ENCODE peak calls at places on chromosomes 1 and 21, in eight cellular contexts. C is uterus, I is endothelial cell of umbilical vein, O is body of pancreas, Q is ovary, H is tibial nerve, U is right lobe of liver, A is transverse colon. E is an unnamed sample.
A peak's percentile ranks its signal among the peaks of the same experiment; 100 is the strongest.

GRCh38 chr1:37752583-37753471 is 12.1 kb downstream of the EPHA10 start:
- DNase-seq in C (no peak), I (no peak), O (peak; percentile 43), Q (no peak), H (no peak), U (peak; percentile 38), A (peak; percentile 54), E (peak; percentile 6)

GRCh38 chr21:17598437-17598836 is 14.3 kb downstream of the BTG3 start:
- DNase-seq in C (no peak), I (no peak), O (no peak), Q (no peak), H (no peak), U (no peak), A (no peak), E (no peak)

GRCh38 chr1:226912587-226913176 is 27.4 kb upstream of the COQ8A start:
- DNase-seq in C (no peak), I (peak; percentile 37), O (peak; percentile 81), Q (peak; percentile 50), H (no peak), U (peak; percentile 73), A (peak; percentile 75), E (peak; percentile 61)

GRCh38 chr1:68294354-68295066 is 62.2 kb upstream of the WLS start:
- DNase-seq in C (no peak), I (no peak), O (no peak), Q (no peak), H (no peak), U (no peak), A (no peak), E (no peak)

GRCh38 chr1:9518454-9518998 is 20.7 kb upstream of the SLC25A33 start:
- DNase-seq in C (no peak), I (no peak), O (no peak), Q (no peak), H (no peak), U (no peak), A (no peak), E (no peak)

GRCh38 chr1:53738205-53739108 is 507 bp downstream of the GLIS1 start:
- DNase-seq in C (no peak), I (peak; percentile 4), O (peak; percentile 18), Q (no peak), H (no peak), U (no peak), A (no peak), E (peak; percentile 27)

GRCh38 chr1:234570741-234571140 is 39.2 kb downstream of the IRF2BP2 start:
- DNase-seq in C (no peak), I (no peak), O (no peak), Q (no peak), H (no peak), U (no peak), A (no peak), E (no peak)

GRCh38 chr1:121516279-121516967 is 331.6 kb downstream of the SRGAP2C start:
- DNase-seq in C (no peak), I (no peak), O (no peak), Q (no peak), H (no peak), U (peak; percentile 48), A (peak; percentile 29), E (no peak)

DNA sequence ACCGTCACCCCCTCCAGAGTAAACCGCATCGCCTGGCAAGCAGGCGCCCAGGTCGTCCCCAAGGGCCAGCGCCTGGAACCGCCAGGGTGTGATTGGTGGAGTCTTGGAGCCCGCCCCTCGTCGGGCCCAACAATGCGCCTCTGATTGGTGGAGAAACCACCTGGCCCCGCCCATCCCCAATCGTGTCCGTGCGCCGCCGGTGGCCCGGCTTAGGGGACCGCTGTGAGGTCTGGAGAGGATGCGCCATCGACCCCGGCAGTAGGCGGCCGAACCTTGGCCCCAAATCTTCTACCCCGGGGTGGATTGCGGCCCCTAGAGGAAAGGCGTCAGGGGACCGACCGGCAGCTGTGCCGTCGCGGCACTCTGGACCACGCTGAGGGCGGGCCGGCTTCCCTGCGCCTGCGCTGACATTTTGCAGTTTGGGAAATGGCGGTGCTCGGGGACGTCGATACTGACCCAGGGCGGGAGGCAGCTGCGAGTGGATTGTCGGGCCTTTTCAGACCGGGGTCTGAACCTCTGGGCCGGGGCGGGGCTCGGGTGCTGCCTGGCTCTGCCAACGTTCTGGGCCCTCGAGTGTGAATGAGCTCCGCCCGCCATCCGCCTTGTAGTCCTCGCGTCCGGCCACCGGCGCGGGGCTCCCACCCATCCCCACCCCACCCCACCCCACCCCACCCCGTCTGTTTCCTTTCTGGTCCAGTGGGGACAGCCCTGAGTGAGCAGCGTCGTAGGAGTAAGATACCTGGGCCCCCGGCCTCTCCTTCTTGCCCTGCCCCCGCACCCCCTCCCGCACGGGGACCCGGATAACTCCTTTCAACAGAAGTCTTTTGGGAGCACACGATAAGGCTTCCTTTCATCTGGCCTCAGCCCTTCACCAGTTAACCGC is 34.2 kb downstream of the SLC2A1 start:
- DNase-seq in C (peak; percentile 93), I (peak; percentile 91), O (peak; percentile 92), Q (peak; percentile 94), H (peak; percentile 91), U (peak; percentile 91), A (peak; percentile 96), E (peak; percentile 97)
- TF ChIP-seq POLR2A in C (peak; percentile 86), I (peak; percentile 85), O (peak; percentile 83), Q (peak; percentile 79), H (peak; percentile 53), U (no peak), A (peak; percentile 80), E (peak; percentile 87)

GRCh38 chr1:35560256-35561225 is 2.9 kb downstream of the NCDN start:
- DNase-seq in C (no peak), I (no peak), O (peak; percentile 77), Q (peak; percentile 51), H (no peak), U (peak; percentile 86), A (peak; percentile 39), E (no peak)

GRCh38 chr1:35561297-35561971 is 3.8 kb downstream of the NCDN start:
- DNase-seq in C (no peak), I (no peak), O (no peak), Q (no peak), H (no peak), U (no peak), A (no peak), E (no peak)

GRCh38 chr1:35558374-35559316 is 1.0 kb downstream of the NCDN start:
- DNase-seq in C (no peak), I (no peak), O (no peak), Q (peak; percentile 45), H (no peak), U (no peak), A (no peak), E (peak; percentile 27)

GRCh38 chr1:35557611-35558373 is at the start of gene NCDN:
- DNase-seq in C (peak; percentile 96), I (peak; percentile 97), O (peak; percentile 97), Q (peak; percentile 95), H (peak; percentile 94), U (peak; percentile 95), A (peak; percentile 97), E (peak; percentile 97)

GRCh38 chr1:35559317-35559944 is 1.8 kb downstream of the NCDN start:
- DNase-seq in C (no peak), I (no peak), O (no peak), Q (no peak), H (no peak), U (no peak), A (no peak), E (peak; percentile 32)
- TF ChIP-seq POLR2A in C (no peak), I (no peak), O (no peak), Q (no peak), H (no peak), U (no peak), A (no peak), E (no peak)

DNA sequence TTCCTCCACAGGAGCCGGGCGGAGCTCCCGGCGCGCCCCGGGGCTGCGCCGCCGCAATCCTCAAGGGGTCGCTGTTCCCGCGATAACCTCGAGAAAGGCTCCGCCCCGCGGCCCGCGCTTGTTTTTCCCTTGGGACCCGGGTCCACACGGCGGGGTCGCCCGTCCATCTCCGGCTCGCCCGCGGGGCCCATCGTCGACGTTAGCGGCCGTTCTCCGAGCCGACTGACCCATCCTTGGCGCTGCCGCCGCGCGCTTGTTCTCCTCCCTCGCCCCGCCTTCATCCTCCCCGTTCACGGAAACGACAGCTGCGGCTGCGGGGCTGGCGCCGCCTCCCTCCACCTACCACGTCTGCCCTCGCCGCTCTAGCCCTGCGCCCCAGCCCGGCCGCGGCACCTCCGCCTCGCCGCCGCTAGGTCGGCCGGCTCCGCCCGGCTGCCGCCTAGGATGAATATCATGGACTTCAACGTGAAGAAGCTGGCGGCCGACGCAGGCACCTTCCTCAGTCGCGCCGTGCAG is at the start of gene SH3GLB1:
- DNase-seq in C (peak; percentile 87), I (peak; percentile 91), O (peak; percentile 88), Q (peak; percentile 93), H (peak; percentile 77), U (peak; percentile 93), A (peak; percentile 93), E (peak; percentile 95)
- TF ChIP-seq POLR2A in C (peak; percentile 84), I (peak; percentile 78), O (peak; percentile 86), Q (peak; percentile 49), H (peak; percentile 26), U (peak; percentile 86), A (peak; percentile 86), E (peak; percentile 93)

GRCh38 chr1:30744060-30744756 is 13.4 kb downstream of the LAPTM5 start:
- DNase-seq in C (no peak), I (no peak), O (no peak), Q (no peak), H (no peak), U (no peak), A (no peak), E (no peak)
- TF ChIP-seq POLR2A in C (no peak), I (no peak), O (no peak), Q (no peak), H (no peak), U (no peak), A (no peak), E (no peak)

GRCh38 chr1:202143768-202144509 is 598 bp downstream of the ARL8A start:
- DNase-seq in C (no peak), I (peak; percentile 30), O (peak; percentile 33), Q (peak; percentile 61), H (no peak), U (peak; percentile 56), A (peak; percentile 36), E (no peak)

GRCh38 chr1:202143011-202143767 is 1.3 kb downstream of the ARL8A start:
- DNase-seq in C (peak; percentile 63), I (peak; percentile 14), O (no peak), Q (no peak), H (peak; percentile 51), U (peak; percentile 74), A (peak; percentile 34), E (peak; percentile 32)

GRCh38 chr1:202145325-202146140 is 996 bp upstream of the ARL8A start:
- DNase-seq in C (no peak), I (peak; percentile 30), O (no peak), Q (no peak), H (no peak), U (no peak), A (no peak), E (peak; percentile 29)

GRCh38 chr1:202146279-202146678 is 1.7 kb upstream of the ARL8A start:
- DNase-seq in C (no peak), I (no peak), O (no peak), Q (no peak), H (no peak), U (no peak), A (no peak), E (no peak)

GRCh38 chr1:202144510-202145324 is at the start of gene ARL8A:
- DNase-seq in C (peak; percentile 49), I (peak; percentile 39), O (peak; percentile 70), Q (peak; percentile 78), H (peak; percentile 54), U (peak; percentile 86), A (peak; percentile 80), E (peak; percentile 66)
- TF ChIP-seq POLR2A in C (peak; percentile 80), I (peak; percentile 63), O (peak; percentile 53), Q (peak; percentile 70), H (peak; percentile 67), U (peak; percentile 86), A (no peak), E (peak; percentile 21)

E was measured in erythroblast.